ENCODE peak calls at places on chromosome 19, in six cellular contexts. Y is T-helper 2 cell; O is stimulated activated CD8-positive, alpha-beta memory T cell treated with anti-CD3 and anti-CD28 coated beads, Interleukin-2, amount 100 ng/mL, for 1 hour; L is naive thymus-derived CD8-positive, alpha-beta T cell; A is Panc1; J is colonic mucosa. C is an unnamed sample.

GRCh38 chr19:47644199-47644598 is 35.3 kb downstream of the BICRA start:
- DNase-seq in J (no peak), L (no peak), A (no peak), O (no peak), Y (no peak), C (no peak)

GRCh38 chr19:29378126-29378525 is 147.7 kb upstream of the VSTM2B start:
- DNase-seq in J (peak; percentile 6), Y (no peak), L (no peak), O (no peak), A (no peak), C (no peak)

GRCh38 chr19:14871619-14872230 is 14.2 kb downstream of the OR7A17 start:
- DNase-seq in L (no peak), Y (no peak), O (no peak), A (no peak), J (no peak), C (no peak)

GRCh38 chr19:45032421-45032820 is 6.4 kb upstream of the CLASRP start:
- DNase-seq in J (no peak), Y (no peak), L (no peak), A (no peak), O (no peak), C (no peak)

GRCh38 chr19:4379383-4380253 is 20.7 kb downstream of the SH3GL1 start:
- DNase-seq in A (no peak), J (no peak), L (peak; percentile 42), O (no peak), Y (no peak), C (no peak)

GRCh38 chr19:55080915-55081772 is 5.5 kb downstream of the EPS8L1 start:
- DNase-seq in J (peak; percentile 96), L (peak; percentile 86), O (peak; percentile 76), Y (peak; percentile 86), A (no peak), C (peak; percentile 79)

GRCh38 chr19:28961772-28962500 is 251.0 kb downstream of the UQCRFS1 start:
- DNase-seq in A (no peak), L (no peak), O (no peak), Y (no peak), J (no peak), C (no peak)

GRCh38 chr19:4993683-4994082 is 24.8 kb downstream of the KDM4B start:
- DNase-seq in O (no peak), A (no peak), J (no peak), Y (no peak), L (no peak), C (no peak)

GRCh38 chr19:38172001-38172400 is 52.0 kb downstream of the DPF1 start:
- DNase-seq in L (no peak), A (no peak), O (no peak), Y (no peak), J (no peak), C (no peak)

GRCh38 chr19:41309225-41310030 is 544 bp upstream of the CCDC97 start:
- DNase-seq in L (no peak), J (no peak), O (no peak), A (no peak), Y (no peak), C (no peak)

GRCh38 chr19:7868671-7869452 is 5.3 kb downstream of the PRR36 start:
- DNase-seq in J (peak; percentile 87), O (peak; percentile 67), Y (peak; percentile 80), L (peak; percentile 90), A (no peak), C (peak; percentile 52)

GRCh38 chr19:2392366-2392765 is 32.3 kb downstream of the TMPRSS9 start:
- DNase-seq in A (no peak), Y (no peak), O (no peak), L (no peak), J (no peak), C (no peak)

GRCh38 chr19:7418575-7418974 is 69.8 kb downstream of the ARHGEF18 start:
- DNase-seq in A (no peak), L (no peak), J (no peak), O (no peak), Y (no peak), C (no peak)

C was measured in activated naive CD8-positive, alpha-beta T cell treated with anti-CD3 and anti-CD28 coated beads, Interleukin-2, amount 50 U/mL, for 16 hours.